ENCODE peak calls at places on chromosomes 12 and 14, in four cellular contexts. C, A, T and B are unnamed samples.
A peak's percentile ranks its signal among the peaks of the same experiment; 100 is the strongest.

GRCh38 chr14:102020058-102020971 is 55.9 kb downstream of the DYNC1H1 start:
- DNase-seq in C (no peak), A (no peak), T (no peak), B (peak; percentile 85)

GRCh38 chr14:61409782-61410181 is 88.4 kb downstream of the PRKCH start:
- DNase-seq in C (no peak), A (no peak), T (no peak), B (no peak)

GRCh38 chr12:52871291-52871961 is 22.6 kb upstream of the KRT78 start:
- DNase-seq in C (peak; percentile 98), A (no peak), T (peak; percentile 99), B (peak; percentile 77)

GRCh38 chr12:19042196-19042595 is 87.3 kb upstream of the PLEKHA5 start:
- DNase-seq in C (no peak), A (no peak), T (no peak), B (no peak)

GRCh38 chr14:51304428-51304827 is 64.4 kb downstream of the TMX1 start:
- DNase-seq in C (peak; percentile 29), A (no peak), T (peak; percentile 28), B (peak; percentile 60)

GRCh38 chr14:72852194-72852593 is 41.7 kb downstream of the DPF3 start:
- DNase-seq in C (no peak), A (no peak), T (no peak), B (no peak)

GRCh38 chr12:116466536-116466935 is 92.6 kb upstream of the MAP1LC3B2 start:
- DNase-seq in C (no peak), A (no peak), T (no peak), B (no peak)

GRCh38 chr12:131827961-131828534 is at the start of gene MMP17:
- DNase-seq in C (peak; percentile 54), A (no peak), T (no peak), B (no peak)

GRCh38 chr14:54493293-54493692 is 4.5 kb upstream of the GMFB start:
- DNase-seq in C (no peak), A (no peak), T (no peak), B (no peak)

GRCh38 chr12:123034865-123035264 is 54.4 kb downstream of the ARL6IP4 start:
- DNase-seq in C (peak; percentile 10), A (no peak), T (peak; percentile 88), B (peak; percentile 58)

GRCh38 chr14:88210426-88210825 is 112.6 kb downstream of the KCNK10 start:
- DNase-seq in C (no peak), A (no peak), T (no peak), B (no peak)

GRCh38 chr12:24380122-24380521 is 430.7 kb upstream of the SOX5 start:
- DNase-seq in C (peak; percentile 33), A (no peak), T (peak; percentile 4), B (no peak)

GRCh38 chr12:95784286-95784685 is 6.3 kb downstream of the NTN4 start:
- DNase-seq in C (no peak), A (no peak), T (no peak), B (peak; percentile 36)

GRCh38 chr12:95789126-95790024 is 1.2 kb downstream of the NTN4 start:
- DNase-seq in C (peak; percentile 47), A (peak; percentile 13), T (no peak), B (no peak)

GRCh38 chr12:95788637-95789036 is 1.9 kb downstream of the NTN4 start:
- DNase-seq in C (peak; percentile 53), A (no peak), T (peak; percentile 79), B (peak; percentile 64)

GRCh38 chr12:95787274-95787814 is 3.2 kb downstream of the NTN4 start:
- DNase-seq in C (no peak), A (no peak), T (no peak), B (no peak)

GRCh38 chr12:95784886-95785285 is 5.7 kb downstream of the NTN4 start:
- DNase-seq in C (no peak), A (no peak), T (no peak), B (no peak)
- TF ChIP-seq CTCF in C (no peak), A (no peak), T (no peak), B (no peak)

DNA sequence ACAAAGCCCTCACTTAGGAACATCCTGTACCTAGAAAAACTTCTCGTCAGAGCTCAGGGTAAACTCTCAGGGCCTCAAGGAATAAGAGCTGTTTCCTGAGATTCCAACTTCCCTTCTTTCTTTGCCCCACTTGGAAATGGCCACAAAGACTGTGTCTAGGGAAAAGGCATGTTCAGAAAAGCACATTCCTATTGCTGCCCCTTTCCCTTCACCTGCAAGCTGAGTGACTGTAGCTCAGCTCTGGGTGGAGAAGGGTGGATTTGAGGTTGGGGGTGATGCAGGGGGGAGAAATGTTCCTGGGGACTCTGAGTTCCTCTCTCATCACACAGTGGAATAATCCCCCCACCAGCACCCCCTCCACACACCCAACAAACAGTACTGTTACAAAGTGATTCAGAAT is 6.8 kb downstream of the ENDOU start:
- DNase-seq in C (no peak), A (no peak), T (no peak), B (no peak)
- TF ChIP-seq CTCF in C (no peak), A (no peak), T (no peak), B (no peak)

DNA sequence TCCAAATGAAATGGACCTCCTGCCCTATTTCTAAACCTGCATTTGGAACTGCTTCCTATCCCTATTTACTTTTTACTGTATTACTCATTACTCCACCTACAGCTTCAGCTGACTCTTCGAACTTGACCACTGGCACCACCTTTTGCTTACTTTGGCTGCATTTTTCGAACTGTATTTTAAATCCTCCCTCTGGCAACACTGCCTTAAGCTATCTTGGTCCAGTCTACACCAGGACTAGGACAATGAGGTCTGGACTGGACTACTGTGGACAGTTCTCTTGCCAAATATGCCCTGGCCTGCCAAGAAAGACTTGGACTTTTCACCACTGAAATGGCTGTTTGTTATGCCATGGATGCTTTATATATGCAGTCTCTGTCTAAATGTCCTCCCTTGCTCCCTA is 328.1 kb downstream of the BTG1 start:
- DNase-seq in C (peak; percentile 49), A (peak; percentile 54), T (peak; percentile 50), B (no peak)
- TF ChIP-seq CTCF in C (no peak), A (no peak), T (no peak), B (no peak)

GRCh38 chr14:41055589-41055988 is 551.1 kb upstream of the LRFN5 start:
- DNase-seq in C (no peak), A (no peak), T (no peak), B (no peak)

GRCh38 chr14:41047763-41048162 is 558.9 kb upstream of the LRFN5 start:
- DNase-seq in C (no peak), A (no peak), T (no peak), B (no peak)

GRCh38 chr14:41051801-41052200 is 554.9 kb upstream of the LRFN5 start:
- DNase-seq in C (no peak), A (no peak), T (no peak), B (no peak)
- TF ChIP-seq CTCF in C (no peak), A (no peak), T (no peak), B (no peak)

DNA sequence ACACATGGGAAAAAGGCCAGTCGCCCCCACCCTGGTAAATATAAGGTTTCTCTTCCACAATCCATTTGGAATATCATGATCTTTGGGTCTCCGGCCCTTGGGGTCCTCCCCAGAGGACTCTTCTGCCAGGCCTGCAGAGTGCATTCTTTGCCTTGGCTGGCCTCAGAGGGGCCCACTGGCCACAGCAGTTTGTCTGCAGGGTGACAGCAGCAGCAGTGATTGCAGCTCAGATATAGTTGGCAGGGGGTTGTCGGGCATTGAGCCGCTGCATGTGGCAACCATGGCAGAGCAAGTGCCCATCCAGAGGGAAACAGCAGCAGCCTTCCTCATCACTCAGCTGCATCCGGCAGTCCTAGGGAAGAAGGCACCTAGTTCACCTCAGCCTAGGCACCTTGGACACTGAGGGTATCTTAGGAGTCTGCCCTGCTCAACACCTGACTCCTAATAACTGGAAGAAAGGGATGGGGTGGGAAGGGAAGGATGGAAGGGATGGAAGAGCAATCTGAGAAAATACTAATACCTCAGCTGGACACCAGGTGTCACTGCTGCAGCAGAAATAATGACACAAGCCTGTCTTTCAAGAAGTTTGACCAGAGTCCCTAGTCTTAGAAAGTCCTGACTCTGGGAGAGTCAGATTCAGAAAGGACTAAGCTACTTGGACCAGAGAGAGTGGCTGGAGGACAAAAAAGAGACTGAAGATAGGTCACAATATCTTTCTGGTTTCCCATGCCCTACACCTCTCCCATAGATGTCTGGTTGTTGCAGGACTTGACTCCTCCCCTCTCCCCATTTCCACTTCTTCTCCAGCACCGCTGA is 8.9 kb downstream of the AJUBA start:
- DNase-seq in C (peak; percentile 78), A (peak; percentile 58), T (peak; percentile 62), B (peak; percentile 72)
- TF ChIP-seq CTCF in C (peak; percentile 65), A (peak; percentile 86), T (peak; percentile 51), B (peak; percentile 86)

GRCh38 chr12:100733817-100734593 is 60.6 kb upstream of the ANO4 start:
- DNase-seq in C (peak; percentile 51), A (no peak), T (peak; percentile 44), B (peak; percentile 41)
- TF ChIP-seq CTCF in C (peak; percentile 74), A (peak; percentile 50), T (peak; percentile 56), B (peak; percentile 82)